ENCODE peak calls at places on chromosomes 5 and 9, in ten cellular contexts. One of them, this sample, is unnamed.

GRCh38 chr9:77417570-77417969 is 230.6 kb downstream of the GNA14 start:
- DNase-seq in esophagus squamous epithelium: no peak
- DNase-seq in HFF-Myc: no peak
- DNase-seq in prostate gland: no peak
- DNase-seq in kidney epithelial cell: no peak
- DNase-seq in stomach: no peak
- DNase-seq in kidney: no peak
- DNase-seq in upper lobe of right lung: no peak
- DNase-seq in mammary epithelial cell: no peak
- DNase-seq in left lung: no peak
- DNase-seq in this sample: no peak

GRCh38 chr9:122806661-122807060 is 6.7 kb downstream of the OR1K1 start:
- DNase-seq in esophagus squamous epithelium: no peak
- DNase-seq in HFF-Myc: no peak
- DNase-seq in prostate gland: no peak
- DNase-seq in kidney epithelial cell: no peak
- DNase-seq in stomach: no peak
- DNase-seq in kidney: no peak
- DNase-seq in upper lobe of right lung: no peak
- DNase-seq in mammary epithelial cell: no peak
- DNase-seq in left lung: no peak
- DNase-seq in this sample: no peak

GRCh38 chr5:68839019-68839552 is 254.7 kb upstream of the SLC30A5 start:
- DNase-seq in esophagus squamous epithelium: no peak
- DNase-seq in HFF-Myc: no peak
- DNase-seq in prostate gland: peak
- DNase-seq in kidney epithelial cell: no peak
- DNase-seq in stomach: no peak
- DNase-seq in kidney: no peak
- DNase-seq in upper lobe of right lung: no peak
- DNase-seq in mammary epithelial cell: no peak
- DNase-seq in left lung: no peak
- DNase-seq in this sample: no peak

GRCh38 chr5:52800394-52801213 is 12.9 kb downstream of the ITGA1 start:
- DNase-seq in esophagus squamous epithelium: peak
- DNase-seq in HFF-Myc: no peak
- DNase-seq in prostate gland: peak
- DNase-seq in kidney epithelial cell: peak
- DNase-seq in stomach: peak
- DNase-seq in kidney: peak
- DNase-seq in upper lobe of right lung: peak
- DNase-seq in mammary epithelial cell: peak
- DNase-seq in left lung: peak
- DNase-seq in this sample: no peak

GRCh38 chr9:36572515-36573418 is at the start of gene MELK:
- DNase-seq in esophagus squamous epithelium: no peak
- DNase-seq in HFF-Myc: no peak
- DNase-seq in prostate gland: peak
- DNase-seq in kidney epithelial cell: no peak
- DNase-seq in stomach: peak
- DNase-seq in kidney: peak
- DNase-seq in upper lobe of right lung: peak
- DNase-seq in mammary epithelial cell: peak
- DNase-seq in left lung: peak
- DNase-seq in this sample: peak

GRCh38 chr9:128389395-128390149 is 18.4 kb downstream of the URM1 start:
- DNase-seq in esophagus squamous epithelium: no peak
- DNase-seq in HFF-Myc: no peak
- DNase-seq in prostate gland: no peak
- DNase-seq in kidney epithelial cell: no peak
- DNase-seq in stomach: no peak
- DNase-seq in kidney: no peak
- DNase-seq in upper lobe of right lung: peak
- DNase-seq in mammary epithelial cell: no peak
- DNase-seq in left lung: no peak
- DNase-seq in this sample: no peak

GRCh38 chr9:94167055-94167346 is 82.7 kb downstream of the PTPDC1 start:
- DNase-seq in esophagus squamous epithelium: peak
- DNase-seq in HFF-Myc: peak
- DNase-seq in prostate gland: no peak
- DNase-seq in kidney epithelial cell: no peak
- DNase-seq in stomach: no peak
- DNase-seq in kidney: no peak
- DNase-seq in upper lobe of right lung: no peak
- DNase-seq in mammary epithelial cell: no peak
- DNase-seq in left lung: no peak
- DNase-seq in this sample: peak

GRCh38 chr9:76882686-76883085 is 23.2 kb downstream of the PRUNE2 start:
- DNase-seq in esophagus squamous epithelium: no peak
- DNase-seq in HFF-Myc: no peak
- DNase-seq in prostate gland: no peak
- DNase-seq in kidney epithelial cell: no peak
- DNase-seq in stomach: no peak
- DNase-seq in kidney: no peak
- DNase-seq in upper lobe of right lung: no peak
- DNase-seq in mammary epithelial cell: no peak
- DNase-seq in left lung: no peak
- DNase-seq in this sample: no peak

GRCh38 chr5:155252717-155253116 is 239.2 kb downstream of the KIF4B start:
- DNase-seq in esophagus squamous epithelium: no peak
- DNase-seq in HFF-Myc: no peak
- DNase-seq in prostate gland: no peak
- DNase-seq in kidney epithelial cell: no peak
- DNase-seq in stomach: no peak
- DNase-seq in kidney: no peak
- DNase-seq in upper lobe of right lung: no peak
- DNase-seq in mammary epithelial cell: no peak
- DNase-seq in left lung: no peak
- DNase-seq in this sample: no peak

GRCh38 chr5:173594061-173594460 is 22.4 kb downstream of the BOD1 start:
- DNase-seq in esophagus squamous epithelium: no peak
- DNase-seq in HFF-Myc: no peak
- DNase-seq in prostate gland: no peak
- DNase-seq in kidney epithelial cell: no peak
- DNase-seq in stomach: no peak
- DNase-seq in kidney: no peak
- DNase-seq in upper lobe of right lung: no peak
- DNase-seq in mammary epithelial cell: no peak
- DNase-seq in left lung: no peak
- DNase-seq in this sample: no peak

GRCh38 chr9:133101356-133102189 is 19.5 kb downstream of the RALGDS start:
- DNase-seq in esophagus squamous epithelium: no peak
- DNase-seq in HFF-Myc: no peak
- DNase-seq in prostate gland: no peak
- DNase-seq in kidney epithelial cell: no peak
- DNase-seq in stomach: no peak
- DNase-seq in kidney: peak
- DNase-seq in upper lobe of right lung: peak
- DNase-seq in mammary epithelial cell: no peak
- DNase-seq in left lung: peak
- DNase-seq in this sample: no peak

GRCh38 chr5:72271696-72272095 is 48.3 kb downstream of the MRPS27 start:
- DNase-seq in esophagus squamous epithelium: no peak
- DNase-seq in HFF-Myc: no peak
- DNase-seq in prostate gland: no peak
- DNase-seq in kidney epithelial cell: no peak
- DNase-seq in stomach: no peak
- DNase-seq in kidney: no peak
- DNase-seq in upper lobe of right lung: no peak
- DNase-seq in mammary epithelial cell: no peak
- DNase-seq in left lung: no peak
- DNase-seq in this sample: no peak

GRCh38 chr9:121770415-121771273 is 119.2 kb downstream of the DAB2IP start:
- DNase-seq in esophagus squamous epithelium: no peak
- DNase-seq in HFF-Myc: peak
- DNase-seq in prostate gland: no peak
- DNase-seq in kidney epithelial cell: no peak
- DNase-seq in stomach: no peak
- DNase-seq in kidney: peak
- DNase-seq in upper lobe of right lung: no peak
- DNase-seq in mammary epithelial cell: no peak
- DNase-seq in left lung: peak
- DNase-seq in this sample: no peak

GRCh38 chr5:126015244-126016054 is 407.8 kb upstream of the GRAMD2B start:
- DNase-seq in esophagus squamous epithelium: no peak
- DNase-seq in HFF-Myc: no peak
- DNase-seq in prostate gland: no peak
- DNase-seq in kidney epithelial cell: peak
- DNase-seq in stomach: no peak
- DNase-seq in kidney: no peak
- DNase-seq in upper lobe of right lung: no peak
- DNase-seq in mammary epithelial cell: peak
- DNase-seq in left lung: no peak
- DNase-seq in this sample: no peak

GRCh38 chr5:33410221-33410620 is 30.5 kb upstream of the TARS1 start:
- DNase-seq in esophagus squamous epithelium: no peak
- DNase-seq in HFF-Myc: no peak
- DNase-seq in prostate gland: no peak
- DNase-seq in kidney epithelial cell: no peak
- DNase-seq in stomach: no peak
- DNase-seq in kidney: no peak
- DNase-seq in upper lobe of right lung: no peak
- DNase-seq in mammary epithelial cell: no peak
- DNase-seq in left lung: no peak
- DNase-seq in this sample: no peak

GRCh38 chr9:37967681-37968080 is 63.8 kb upstream of the SLC25A51 start:
- DNase-seq in esophagus squamous epithelium: no peak
- DNase-seq in HFF-Myc: no peak
- DNase-seq in prostate gland: no peak
- DNase-seq in kidney epithelial cell: no peak
- DNase-seq in stomach: no peak
- DNase-seq in kidney: peak
- DNase-seq in upper lobe of right lung: no peak
- DNase-seq in mammary epithelial cell: no peak
- DNase-seq in left lung: no peak
- DNase-seq in this sample: no peak

GRCh38 chr5:142685418-142686209 is at the start of gene FGF1:
- DNase-seq in esophagus squamous epithelium: no peak
- DNase-seq in HFF-Myc: no peak
- DNase-seq in prostate gland: peak
- DNase-seq in kidney epithelial cell: no peak
- DNase-seq in stomach: no peak
- DNase-seq in kidney: no peak
- DNase-seq in upper lobe of right lung: no peak
- DNase-seq in mammary epithelial cell: peak
- DNase-seq in left lung: no peak
- DNase-seq in this sample: no peak

GRCh38 chr5:132754947-132755346 is 7.7 kb downstream of the CCNI2 start:
- DNase-seq in esophagus squamous epithelium: no peak
- DNase-seq in HFF-Myc: no peak
- DNase-seq in prostate gland: no peak
- DNase-seq in kidney epithelial cell: no peak
- DNase-seq in stomach: no peak
- DNase-seq in kidney: no peak
- DNase-seq in upper lobe of right lung: no peak
- DNase-seq in mammary epithelial cell: no peak
- DNase-seq in left lung: no peak
- DNase-seq in this sample: no peak

GRCh38 chr9:125240649-125240999 is 519 bp downstream of the HSPA5 start:
- DNase-seq in esophagus squamous epithelium: no peak
- DNase-seq in HFF-Myc: no peak
- DNase-seq in prostate gland: no peak
- DNase-seq in kidney epithelial cell: no peak
- DNase-seq in stomach: peak
- DNase-seq in kidney: no peak
- DNase-seq in upper lobe of right lung: no peak
- DNase-seq in mammary epithelial cell: peak
- DNase-seq in left lung: no peak
- DNase-seq in this sample: no peak

GRCh38 chr9:82975176-82975575 is 87.8 kb downstream of the RASEF start:
- DNase-seq in esophagus squamous epithelium: no peak
- DNase-seq in HFF-Myc: no peak
- DNase-seq in prostate gland: no peak
- DNase-seq in kidney epithelial cell: no peak
- DNase-seq in stomach: no peak
- DNase-seq in kidney: no peak
- DNase-seq in upper lobe of right lung: no peak
- DNase-seq in mammary epithelial cell: no peak
- DNase-seq in left lung: no peak
- DNase-seq in this sample: no peak
- TF ChIP-seq CTCF in esophagus squamous epithelium: no peak
- TF ChIP-seq CTCF in HFF-Myc: no peak
- TF ChIP-seq CTCF in prostate gland: no peak
- TF ChIP-seq CTCF in kidney epithelial cell: no peak
- TF ChIP-seq CTCF in stomach: no peak
- TF ChIP-seq CTCF in kidney: no peak
- TF ChIP-seq CTCF in upper lobe of right lung: no peak
- TF ChIP-seq CTCF in mammary epithelial cell: no peak
- TF ChIP-seq CTCF in left lung: no peak
- TF ChIP-seq CTCF in this sample: no peak

GRCh38 chr5:95812100-95812472 is 10.4 kb downstream of the GLRX start:
- DNase-seq in esophagus squamous epithelium: no peak
- DNase-seq in HFF-Myc: peak
- DNase-seq in prostate gland: no peak
- DNase-seq in kidney epithelial cell: no peak
- DNase-seq in stomach: no peak
- DNase-seq in kidney: no peak
- DNase-seq in upper lobe of right lung: no peak
- DNase-seq in mammary epithelial cell: no peak
- DNase-seq in left lung: no peak
- DNase-seq in this sample: no peak
- H3K4me3 ChIP-seq in esophagus squamous epithelium: no peak
- H3K4me3 ChIP-seq in HFF-Myc: no peak
- H3K4me3 ChIP-seq in prostate gland: no peak
- H3K4me3 ChIP-seq in kidney epithelial cell: no peak
- H3K4me3 ChIP-seq in stomach: no peak
- H3K4me3 ChIP-seq in kidney: no peak
- H3K4me3 ChIP-seq in upper lobe of right lung: no peak
- H3K4me3 ChIP-seq in mammary epithelial cell: no peak
- H3K4me3 ChIP-seq in left lung: no peak
- H3K4me3 ChIP-seq in this sample: no peak

GRCh38 chr9:134364391-134365114 is 38.3 kb downstream of the RXRA start:
- DNase-seq in esophagus squamous epithelium: no peak
- DNase-seq in HFF-Myc: no peak
- DNase-seq in prostate gland: no peak
- DNase-seq in kidney epithelial cell: no peak
- DNase-seq in stomach: no peak
- DNase-seq in kidney: no peak
- DNase-seq in upper lobe of right lung: no peak
- DNase-seq in mammary epithelial cell: no peak
- DNase-seq in left lung: no peak
- DNase-seq in this sample: no peak
- TF ChIP-seq CTCF in esophagus squamous epithelium: peak
- TF ChIP-seq CTCF in HFF-Myc: no peak
- TF ChIP-seq CTCF in prostate gland: peak
- TF ChIP-seq CTCF in kidney epithelial cell: no peak
- TF ChIP-seq CTCF in stomach: no peak
- TF ChIP-seq CTCF in kidney: peak
- TF ChIP-seq CTCF in upper lobe of right lung: peak
- TF ChIP-seq CTCF in mammary epithelial cell: no peak
- TF ChIP-seq CTCF in left lung: no peak
- TF ChIP-seq CTCF in this sample: no peak

DNA sequence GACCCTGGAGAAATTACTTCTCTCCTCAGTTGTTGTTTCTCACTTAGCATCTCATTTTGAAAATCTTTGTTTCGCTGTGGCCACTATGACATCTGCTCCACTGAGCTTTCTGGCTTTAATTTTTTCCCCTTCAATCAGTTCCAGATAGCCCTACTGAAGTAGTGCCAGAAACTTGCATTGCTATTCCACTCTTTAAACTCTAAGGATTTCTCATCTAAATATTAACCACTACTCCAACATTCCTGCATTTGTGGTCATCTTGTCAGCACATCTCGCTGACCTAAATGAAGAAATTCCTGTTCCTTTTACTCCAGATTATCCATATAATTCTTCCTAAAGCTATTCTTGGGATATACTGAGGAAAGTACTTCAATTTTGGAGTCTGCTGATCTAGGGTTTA is 15.3 kb upstream of the NOL6 start:
- DNase-seq in esophagus squamous epithelium: no peak
- DNase-seq in HFF-Myc: no peak
- DNase-seq in prostate gland: no peak
- DNase-seq in kidney epithelial cell: no peak
- DNase-seq in stomach: no peak
- DNase-seq in kidney: no peak
- DNase-seq in upper lobe of right lung: no peak
- DNase-seq in mammary epithelial cell: no peak
- DNase-seq in left lung: no peak
- DNase-seq in this sample: no peak
- H3K4me3 ChIP-seq in esophagus squamous epithelium: no peak
- H3K4me3 ChIP-seq in HFF-Myc: no peak
- H3K4me3 ChIP-seq in prostate gland: no peak
- H3K4me3 ChIP-seq in kidney epithelial cell: no peak
- H3K4me3 ChIP-seq in stomach: no peak
- H3K4me3 ChIP-seq in kidney: no peak
- H3K4me3 ChIP-seq in upper lobe of right lung: no peak
- H3K4me3 ChIP-seq in mammary epithelial cell: no peak
- H3K4me3 ChIP-seq in left lung: no peak
- H3K4me3 ChIP-seq in this sample: no peak